ENCODE peak calls at places on chromosomes 3 and 15, in eight cellular contexts. W, M, D, L, Z, A, H and X are unnamed samples.

GRCh38 chr3:127413318-127413673 is 125.5 kb upstream of the PRR20G start:
- DNase-seq in W (no peak), M (no peak), D (no peak), L (no peak), Z (no peak), A (no peak), H (no peak), X (no peak)

GRCh38 chr3:2837233-2837632 is 272.9 kb downstream of the IL5RA start:
- DNase-seq in W (no peak), M (no peak), D (no peak), L (no peak), Z (no peak), A (no peak), H (no peak), X (peak; percentile 63)

GRCh38 chr15:66429117-66429516 is 42.4 kb downstream of the MAP2K1 start:
- DNase-seq in W (no peak), M (no peak), D (no peak), L (no peak), Z (no peak), A (no peak), H (no peak), X (no peak)

GRCh38 chr15:63263519-63263918 is 13.9 kb upstream of the APH1B start:
- DNase-seq in W (no peak), M (no peak), D (no peak), L (no peak), Z (no peak), A (no peak), H (no peak), X (no peak)

GRCh38 chr15:89333959-89334509 is 590 bp downstream of the POLG start:
- DNase-seq in W (no peak), M (no peak), D (no peak), L (peak; percentile 37), Z (no peak), A (no peak), H (peak; percentile 85), X (no peak)

GRCh38 chr15:80836991-80837390 is 57.8 kb downstream of the CEMIP start:
- DNase-seq in W (no peak), M (no peak), D (no peak), L (peak; percentile 91), Z (no peak), A (no peak), H (no peak), X (no peak)

GRCh38 chr15:48494646-48495045 is 150.9 kb downstream of the FBN1 start:
- DNase-seq in W (peak; percentile 45), M (no peak), D (no peak), L (no peak), Z (no peak), A (no peak), H (no peak), X (no peak)

GRCh38 chr3:141442914-141443313 is 43.9 kb upstream of the RASA2 start:
- DNase-seq in W (no peak), M (no peak), D (no peak), L (no peak), Z (no peak), A (no peak), H (no peak), X (no peak)

GRCh38 chr3:140342668-140343067 is 335.2 kb upstream of the TRIM42 start:
- DNase-seq in W (no peak), M (no peak), D (no peak), L (peak; percentile 71), Z (no peak), A (no peak), H (no peak), X (no peak)

GRCh38 chr3:33145221-33145900 is 31.5 kb downstream of the CRTAP start:
- DNase-seq in W (no peak), M (no peak), D (no peak), L (no peak), Z (no peak), A (no peak), H (no peak), X (no peak)

GRCh38 chr3:125212509-125213372 is at the start of gene SLC12A8:
- DNase-seq in W (peak; percentile 33), M (no peak), D (no peak), L (peak; percentile 16), Z (no peak), A (no peak), H (peak; percentile 54), X (no peak)

GRCh38 chr3:65583203-65583602 is 455.5 kb downstream of the MAGI1 start:
- DNase-seq in W (no peak), M (no peak), D (no peak), L (no peak), Z (no peak), A (no peak), H (no peak), X (no peak)

GRCh38 chr15:56919708-56920637 is 1.5 kb downstream of the TCF12 start:
- DNase-seq in W (peak; percentile 55), M (no peak), D (peak; percentile 41), L (peak; percentile 65), Z (no peak), A (no peak), H (no peak), X (no peak)

GRCh38 chr3:12227833-12228232 is 61.0 kb upstream of the PPARG start:
- DNase-seq in W (peak; percentile 89), M (no peak), D (no peak), L (no peak), Z (peak; percentile 20), A (peak; percentile 60), H (peak; percentile 83), X (no peak)

GRCh38 chr3:156311930-156312329 is 191.6 kb downstream of the KCNAB1 start:
- DNase-seq in W (no peak), M (no peak), D (no peak), L (no peak), Z (no peak), A (no peak), H (no peak), X (no peak)

GRCh38 chr3:192422321-192422997 is 304.9 kb downstream of the FGF12 start:
- DNase-seq in W (peak; percentile 8), M (no peak), D (no peak), L (no peak), Z (no peak), A (no peak), H (peak; percentile 4), X (no peak)

GRCh38 chr3:169460035-169460434 is 203.5 kb downstream of the MECOM start:
- DNase-seq in W (no peak), M (no peak), D (no peak), L (no peak), Z (no peak), A (no peak), H (no peak), X (no peak)

GRCh38 chr3:58200846-58201355 is 9.9 kb downstream of the DNASE1L3 start:
- DNase-seq in W (no peak), M (no peak), D (no peak), L (no peak), Z (no peak), A (no peak), H (no peak), X (no peak)

GRCh38 chr15:78200276-78200930 is 34.0 kb downstream of the ACSBG1 start:
- DNase-seq in W (no peak), M (no peak), D (no peak), L (no peak), Z (no peak), A (no peak), H (no peak), X (no peak)

GRCh38 chr3:113249601-113250000 is 38.2 kb downstream of the BOC start:
- DNase-seq in W (no peak), M (no peak), D (no peak), L (no peak), Z (no peak), A (no peak), H (no peak), X (no peak)

GRCh38 chr3:50380375-50381085 is 21.2 kb upstream of the TMEM115 start:
- DNase-seq in W (no peak), M (no peak), D (no peak), L (peak; percentile 48), Z (no peak), A (no peak), H (no peak), X (no peak)